ENCODE peak calls at places on chromosomes 11 and 22, in four cellular contexts. One of them, this sample, is unnamed.

GRCh38 chr11:10637629-10638028 is 55.9 kb downstream of the IRAG1 start:
- DNase-seq in GM23248: no peak
- DNase-seq in GM23338: no peak
- DNase-seq in PC-3: no peak
- DNase-seq in this sample: no peak

GRCh38 chr11:76652989-76653673 is 17.4 kb downstream of the LRRC32 start:
- DNase-seq in GM23248: no peak
- DNase-seq in GM23338: no peak
- DNase-seq in PC-3: no peak
- DNase-seq in this sample: no peak

GRCh38 chr11:47249378-47249715 is 733 bp upstream of the ACP2 start:
- DNase-seq in GM23248: no peak
- DNase-seq in GM23338: no peak
- DNase-seq in PC-3: no peak
- DNase-seq in this sample: no peak

GRCh38 chr11:130437848-130438247 is 9.4 kb upstream of the ADAMTS8 start:
- DNase-seq in GM23248: no peak
- DNase-seq in GM23338: no peak
- DNase-seq in PC-3: no peak
- DNase-seq in this sample: no peak

GRCh38 chr11:35390737-35391682 is 28.3 kb downstream of the SLC1A2 start:
- DNase-seq in GM23248: peak; percentile 89
- DNase-seq in GM23338: no peak
- DNase-seq in PC-3: peak; percentile 92
- DNase-seq in this sample: no peak

GRCh38 chr22:30310881-30311771 is 15.6 kb downstream of the TBC1D10A start:
- DNase-seq in GM23248: peak; percentile 84
- DNase-seq in GM23338: no peak
- DNase-seq in PC-3: peak; percentile 58
- DNase-seq in this sample: no peak

GRCh38 chr11:63839508-63840355 is 822 bp downstream of the MARK2 start:
- DNase-seq in GM23248: peak; percentile 59
- DNase-seq in GM23338: peak; percentile 51
- DNase-seq in PC-3: peak; percentile 44
- DNase-seq in this sample: no peak

GRCh38 chr22:46513908-46514550 is 23.4 kb downstream of the CELSR1 start:
- DNase-seq in GM23248: no peak
- DNase-seq in GM23338: no peak
- DNase-seq in PC-3: no peak
- DNase-seq in this sample: no peak

GRCh38 chr11:18721576-18722292 is 4.3 kb downstream of the IGSF22 start:
- DNase-seq in GM23248: peak; percentile 49
- DNase-seq in GM23338: peak; percentile 86
- DNase-seq in PC-3: peak; percentile 37
- DNase-seq in this sample: peak; percentile 63

GRCh38 chr11:13348305-13348704 is 70.7 kb downstream of the BMAL1 start:
- DNase-seq in GM23248: no peak
- DNase-seq in GM23338: no peak
- DNase-seq in PC-3: no peak
- DNase-seq in this sample: no peak

GRCh38 chr11:104870910-104871309 is 27.4 kb downstream of the CASP12 start:
- DNase-seq in GM23248: peak; percentile 3
- DNase-seq in GM23338: no peak
- DNase-seq in PC-3: no peak
- DNase-seq in this sample: peak; percentile 36

GRCh38 chr11:12686246-12687060 is 12.2 kb downstream of the TEAD1 start:
- DNase-seq in GM23248: peak; percentile 62
- DNase-seq in GM23338: no peak
- DNase-seq in PC-3: peak; percentile 39
- DNase-seq in this sample: no peak

GRCh38 chr22:39900306-39901227 is at the start of gene GRAP2:
- DNase-seq in GM23248: no peak
- DNase-seq in GM23338: no peak
- DNase-seq in PC-3: no peak
- DNase-seq in this sample: peak; percentile 84

GRCh38 chr11:65274734-65275682 is 13.2 kb downstream of the POLA2 start:
- DNase-seq in GM23248: peak; percentile 96
- DNase-seq in GM23338: peak; percentile 83
- DNase-seq in PC-3: peak; percentile 96
- DNase-seq in this sample: peak; percentile 33

GRCh38 chr11:86156397-86156977 is 87.6 kb upstream of the PICALM start:
- DNase-seq in GM23248: no peak
- DNase-seq in GM23338: no peak
- DNase-seq in PC-3: no peak
- DNase-seq in this sample: no peak

GRCh38 chr11:72446929-72447753 is 12.8 kb upstream of the CLPB start:
- DNase-seq in GM23248: peak; percentile 77
- DNase-seq in GM23338: peak; percentile 79
- DNase-seq in PC-3: peak; percentile 83
- DNase-seq in this sample: peak; percentile 70

GRCh38 chr11:130874955-130875531 is 41.2 kb downstream of the SNX19 start:
- DNase-seq in GM23248: peak; percentile 20
- DNase-seq in GM23338: no peak
- DNase-seq in PC-3: no peak
- DNase-seq in this sample: no peak

GRCh38 chr11:66183581-66184048 is 84.8 kb upstream of the RAB1B start:
- DNase-seq in GM23248: peak; percentile 48
- DNase-seq in GM23338: peak; percentile 64
- DNase-seq in PC-3: peak; percentile 8
- DNase-seq in this sample: no peak

GRCh38 chr11:65504671-65505433 is 6.0 kb downstream of the MALAT1 start:
- DNase-seq in GM23248: peak; percentile 52
- DNase-seq in GM23338: no peak
- DNase-seq in PC-3: no peak
- DNase-seq in this sample: peak; percentile 36

GRCh38 chr11:15333407-15333806 is 218.7 kb downstream of the INSC start:
- DNase-seq in GM23248: no peak
- DNase-seq in GM23338: no peak
- DNase-seq in PC-3: no peak
- DNase-seq in this sample: no peak

GRCh38 chr11:38089728-38090127 is 1491.7 kb upstream of the RAG2 start:
- DNase-seq in GM23248: no peak
- DNase-seq in GM23338: no peak
- DNase-seq in PC-3: peak; percentile 58
- DNase-seq in this sample: no peak

GRCh38 chr11:12220305-12220704 is 109.9 kb downstream of the MICAL2 start:
- DNase-seq in GM23248: no peak
- DNase-seq in GM23338: no peak
- DNase-seq in PC-3: no peak
- DNase-seq in this sample: no peak

GRCh38 chr11:106708348-106708747 is 309.9 kb downstream of the GUCY1A2 start:
- DNase-seq in GM23248: no peak
- DNase-seq in GM23338: peak; percentile 41
- DNase-seq in PC-3: no peak
- DNase-seq in this sample: no peak

GRCh38 chr11:46930089-46930488 is 6.5 kb upstream of the CSTPP1 start:
- DNase-seq in GM23248: peak; percentile 73
- DNase-seq in GM23338: no peak
- DNase-seq in PC-3: peak; percentile 43
- DNase-seq in this sample: no peak

GRCh38 chr22:22663861-22664800 is 19.7 kb downstream of the GGTLC2 start:
- DNase-seq in GM23248: no peak
- DNase-seq in GM23338: no peak
- DNase-seq in PC-3: peak; percentile 5
- DNase-seq in this sample: no peak

GRCh38 chr11:67308031-67308866 is 4.9 kb downstream of the SSH3 start:
- DNase-seq in GM23248: no peak
- DNase-seq in GM23338: no peak
- DNase-seq in PC-3: no peak
- DNase-seq in this sample: no peak

GRCh38 chr22:30635273-30636225 is at the start of gene SLC35E4:
- DNase-seq in GM23248: peak; percentile 95
- DNase-seq in GM23338: peak; percentile 94
- DNase-seq in PC-3: peak; percentile 83
- DNase-seq in this sample: peak; percentile 85

GRCh38 chr11:33290319-33290718 is 33.1 kb downstream of the HIPK3 start:
- DNase-seq in GM23248: no peak
- DNase-seq in GM23338: no peak
- DNase-seq in PC-3: no peak
- DNase-seq in this sample: no peak
- H3K79me2 ChIP-seq in GM23248: peaks cover 100% of the 10 kb centered on the region
- H3K79me2 ChIP-seq in GM23338: peaks cover 48% of the 10 kb centered on the region
- H3K79me2 ChIP-seq in PC-3: peaks cover 54% of the 10 kb centered on the region
- H3K79me2 ChIP-seq in this sample: peaks cover 48% of the 10 kb centered on the region

GRCh38 chr11:132994038-132994502 is 538.2 kb downstream of the OPCML start:
- DNase-seq in GM23248: peak; percentile 18
- DNase-seq in GM23338: peak; percentile 57
- DNase-seq in PC-3: no peak
- DNase-seq in this sample: no peak
- TF ChIP-seq EZH2 in GM23248: no peak
- TF ChIP-seq EZH2 in GM23338: peak; percentile 62
- TF ChIP-seq EZH2 in PC-3: no peak
- TF ChIP-seq EZH2 in this sample: no peak

DNA sequence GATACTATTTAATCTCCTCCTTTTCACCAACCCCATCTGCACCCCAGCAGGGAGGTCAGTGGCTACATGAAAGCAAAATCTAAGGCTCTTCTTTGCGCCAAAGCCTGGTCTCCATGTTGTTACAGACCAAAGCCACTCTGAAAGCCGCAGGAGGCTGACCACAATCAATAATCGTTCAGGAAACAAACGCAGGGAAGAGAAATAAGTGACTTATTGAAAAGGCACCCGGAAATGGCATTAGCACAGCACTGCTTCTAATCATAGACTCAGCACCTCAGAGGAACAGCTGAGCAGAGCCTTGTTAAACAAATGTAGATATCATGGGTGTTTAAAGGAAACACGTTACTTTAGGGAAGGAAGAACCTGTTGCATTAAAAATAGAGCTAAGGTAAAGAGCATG is 183.9 kb downstream of the KIRREL3 start:
- DNase-seq in GM23248: peak; percentile 53
- DNase-seq in GM23338: no peak
- DNase-seq in PC-3: no peak
- DNase-seq in this sample: peak; percentile 37
- H2AFZ ChIP-seq in GM23248: peak overlapping the region; percentile 50
- H2AFZ ChIP-seq in GM23338: no peak overlapping the region
- H2AFZ ChIP-seq in PC-3: no peak overlapping the region
- H2AFZ ChIP-seq in this sample: no peak overlapping the region

DNA sequence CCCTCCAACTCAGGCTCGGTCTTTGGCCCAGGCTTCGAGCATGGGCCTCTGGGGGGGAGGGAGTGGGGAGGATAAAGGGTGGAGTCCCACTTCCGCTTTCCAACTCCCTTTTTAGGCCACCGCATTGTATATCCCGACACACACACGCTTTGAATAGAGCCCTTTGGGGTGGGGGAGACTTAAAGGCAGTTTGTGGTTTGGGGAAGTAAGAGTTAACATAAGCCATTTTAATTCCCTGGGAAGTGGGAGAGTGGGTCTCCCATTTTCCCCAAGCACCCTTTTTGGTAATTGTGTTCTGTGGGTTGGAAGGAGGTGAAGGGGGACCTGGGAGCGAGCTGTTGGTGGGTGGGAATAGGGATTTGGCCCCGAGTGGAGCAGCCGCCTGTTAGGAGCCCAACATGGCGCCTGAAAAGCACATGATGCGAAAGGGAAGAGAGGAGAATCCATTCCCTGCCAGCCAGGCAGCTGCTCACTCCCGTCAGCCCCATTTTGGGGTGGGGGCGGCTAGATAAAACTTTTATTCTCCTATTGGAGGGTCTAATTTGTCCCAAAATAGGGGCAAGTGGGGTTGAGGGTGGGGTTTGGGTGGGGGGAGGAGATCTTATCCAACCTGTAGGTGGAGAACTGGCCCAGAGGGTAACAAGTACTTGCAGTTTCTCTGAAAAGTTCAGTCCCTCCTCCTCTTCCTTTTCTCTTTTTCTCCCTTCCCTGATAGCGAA is 983 bp downstream of the PCF11 start:
- DNase-seq in GM23248: peak; percentile 82
- DNase-seq in GM23338: peak; percentile 62
- DNase-seq in PC-3: peak; percentile 40
- DNase-seq in this sample: peak; percentile 48
- H3K79me2 ChIP-seq in GM23248: peaks cover 60% of the 10 kb centered on the region
- H3K79me2 ChIP-seq in GM23338: peaks cover 59% of the 10 kb centered on the region
- H3K79me2 ChIP-seq in PC-3: peaks cover 60% of the 10 kb centered on the region
- H3K79me2 ChIP-seq in this sample: peaks cover 60% of the 10 kb centered on the region

GRCh38 chr22:19718255-19719054 is 4.2 kb downstream of the SEPTIN5 start:
- DNase-seq in GM23248: peak; percentile 37
- DNase-seq in GM23338: no peak
- DNase-seq in PC-3: no peak
- DNase-seq in this sample: no peak
- TF ChIP-seq EZH2 in GM23248: no peak
- TF ChIP-seq EZH2 in GM23338: peak; percentile 36
- TF ChIP-seq EZH2 in PC-3: no peak
- TF ChIP-seq EZH2 in this sample: no peak

DNA sequence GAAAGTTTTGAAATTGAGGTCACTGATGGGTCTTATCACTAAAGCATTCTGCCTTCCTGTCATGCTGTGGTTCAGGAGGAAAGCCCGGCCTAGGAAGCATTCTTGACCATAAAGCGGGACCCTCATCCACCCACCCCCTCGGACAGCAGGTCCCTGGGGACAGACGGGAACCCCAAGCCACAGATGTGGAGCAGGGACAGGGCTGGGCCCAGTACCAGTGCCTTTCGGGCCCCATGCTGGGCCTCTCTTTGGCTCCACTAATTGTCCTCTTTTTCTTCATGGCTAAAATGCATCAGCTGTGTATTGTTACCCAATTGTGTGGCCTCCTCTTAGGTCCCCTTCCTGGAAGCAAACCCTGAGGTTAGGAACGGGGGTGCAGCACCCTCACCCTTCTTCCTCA is 807.9 kb downstream of the BRD1 start:
- DNase-seq in GM23248: no peak
- DNase-seq in GM23338: no peak
- DNase-seq in PC-3: no peak
- DNase-seq in this sample: no peak
- H2AFZ ChIP-seq in GM23248: no peak overlapping the region
- H2AFZ ChIP-seq in GM23338: no peak overlapping the region
- H2AFZ ChIP-seq in PC-3: no peak overlapping the region
- H2AFZ ChIP-seq in this sample: no peak overlapping the region

GRCh38 chr22:42301742-42302102 is 31.3 kb upstream of the TCF20 start:
- DNase-seq in GM23248: no peak
- DNase-seq in GM23338: no peak
- DNase-seq in PC-3: no peak
- DNase-seq in this sample: no peak
- H3K79me2 ChIP-seq in GM23248: no peaks in the 10 kb centered on the region
- H3K79me2 ChIP-seq in GM23338: no peaks in the 10 kb centered on the region
- H3K79me2 ChIP-seq in PC-3: no peaks in the 10 kb centered on the region
- H3K79me2 ChIP-seq in this sample: no peaks in the 10 kb centered on the region

DNA sequence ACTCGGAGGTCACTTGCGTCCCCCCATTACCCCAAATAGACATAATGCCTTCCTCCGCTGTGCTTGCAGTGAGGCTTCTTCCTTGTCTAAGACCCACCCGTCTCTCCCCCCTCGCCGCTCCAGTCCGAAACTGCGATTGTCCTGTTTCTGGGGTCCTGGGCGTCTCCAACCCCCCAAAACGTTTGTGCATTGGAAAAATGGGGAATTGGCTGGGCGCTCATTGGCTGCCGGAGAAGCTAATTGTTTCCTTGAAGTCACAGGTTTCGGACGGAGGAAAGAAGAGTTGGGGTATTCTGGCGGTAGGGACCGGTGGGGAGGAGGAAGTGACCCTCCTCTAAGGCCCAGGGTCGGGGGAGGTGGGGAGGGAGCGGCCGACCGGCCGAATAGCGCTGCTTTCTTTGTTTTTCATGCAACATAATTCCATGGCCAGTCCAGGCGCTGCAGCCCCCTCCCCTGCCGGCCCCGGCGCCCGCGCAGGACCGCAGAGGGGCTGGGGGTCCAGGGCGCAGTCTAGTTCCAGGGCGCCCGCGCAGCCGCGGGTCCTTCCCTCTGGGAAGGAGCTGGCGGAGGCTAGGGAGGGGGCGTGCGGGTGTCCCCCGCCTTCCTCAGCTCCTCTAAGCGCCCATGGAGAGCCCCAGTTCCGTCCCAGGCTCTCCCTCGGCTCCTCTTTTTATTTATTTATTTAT is 12.7 kb upstream of the CPT1A start:
- DNase-seq in GM23248: no peak
- DNase-seq in GM23338: peak; percentile 68
- DNase-seq in PC-3: no peak
- DNase-seq in this sample: no peak
- TF ChIP-seq EZH2 in GM23248: peak; percentile 53
- TF ChIP-seq EZH2 in GM23338: peak; percentile 12
- TF ChIP-seq EZH2 in PC-3: no peak
- TF ChIP-seq EZH2 in this sample: no peak

This sample was measured in MM.1S.